ENCODE peak calls at places on chromosomes 2 and 18, in nine cellular contexts. Y, G, C, N, E, Z, P, I and K are unnamed samples.

GRCh38 chr2:46275995-46276394 is 21.2 kb upstream of the EPAS1 start:
- DNase-seq in Z (no peak), Y (peak; percentile 33), E (no peak), P (peak; percentile 31), C (no peak), G (no peak), N (no peak), I (no peak), K (no peak)

GRCh38 chr2:235092854-235093253 is 141.0 kb downstream of the SH3BP4 start:
- DNase-seq in Z (no peak), Y (no peak), N (no peak), C (no peak), E (no peak), G (no peak), I (no peak), P (no peak), K (no peak)

GRCh38 chr18:55506074-55506473 is 81.9 kb downstream of the TCF4 start:
- DNase-seq in I (no peak), E (no peak), C (no peak), N (no peak), Z (no peak), P (no peak), Y (no peak), G (no peak), K (no peak)

GRCh38 chr2:215022418-215022817 is 116.0 kb downstream of the ABCA12 start:
- DNase-seq in C (no peak), P (no peak), Y (no peak), N (no peak), Z (no peak), I (no peak), G (no peak), E (peak; percentile 31), K (no peak)

GRCh38 chr2:201182650-201183372 is at the start of gene CASP10:
- DNase-seq in P (peak; percentile 63), Y (peak; percentile 20), Z (peak; percentile 36), C (no peak), E (peak; percentile 33), I (no peak), N (peak; percentile 87), G (peak; percentile 89), K (peak; percentile 28)

GRCh38 chr18:3827236-3827635 is 377.3 kb downstream of the TGIF1 start:
- DNase-seq in C (no peak), P (no peak), G (no peak), E (no peak), Y (peak; percentile 70), I (no peak), Z (no peak), N (no peak), K (no peak)

GRCh38 chr2:120448427-120448826 is 102.5 kb downstream of the INHBB start:
- DNase-seq in I (no peak), E (no peak), Y (no peak), C (no peak), G (no peak), P (no peak), Z (no peak), N (no peak), K (no peak)

GRCh38 chr2:150081775-150082517 is 405.5 kb downstream of the RND3 start:
- DNase-seq in C (no peak), Z (peak; percentile 69), E (no peak), Y (no peak), P (no peak), G (no peak), N (no peak), I (no peak), K (no peak)

GRCh38 chr2:183995632-183996031 is 602.7 kb upstream of the ZNF804A start:
- DNase-seq in C (no peak), Y (no peak), Z (no peak), P (no peak), E (no peak), N (no peak), I (no peak), G (peak; percentile 50), K (no peak)

GRCh38 chr2:159029936-159030335 is 61.5 kb downstream of the TANC1 start:
- DNase-seq in E (no peak), I (no peak), Z (no peak), C (no peak), P (no peak), G (no peak), N (no peak), Y (no peak), K (no peak)

GRCh38 chr18:75530548-75531211 is 103.2 kb upstream of the SMIM21 start:
- DNase-seq in E (peak; percentile 19), I (no peak), G (no peak), C (no peak), Y (no peak), P (no peak), N (no peak), Z (no peak), K (no peak)

GRCh38 chr2:186129767-186130581 is 356.1 kb upstream of the ZC3H15 start:
- DNase-seq in G (peak; percentile 15), I (no peak), E (no peak), N (no peak), Z (no peak), Y (no peak), C (no peak), P (no peak), K (no peak)

GRCh38 chr2:35787302-35788031 is 568.1 kb upstream of the CRIM1 start:
- DNase-seq in G (peak; percentile 26), E (no peak), I (no peak), N (peak; percentile 55), Y (no peak), P (no peak), C (no peak), Z (no peak), K (no peak)

GRCh38 chr18:36379426-36379984 is 82.0 kb downstream of the FHOD3 start:
- DNase-seq in Z (no peak), C (no peak), G (no peak), P (no peak), N (no peak), I (no peak), Y (no peak), E (no peak), K (no peak)

GRCh38 chr2:30312916-30313315 is 81.6 kb downstream of the LBH start:
- DNase-seq in I (no peak), C (no peak), N (no peak), P (no peak), Y (no peak), E (no peak), Z (no peak), G (no peak), K (no peak)

GRCh38 chr2:239721531-239721930 is 303.6 kb downstream of the NDUFA10 start:
- DNase-seq in Z (no peak), N (no peak), E (no peak), C (no peak), Y (no peak), G (no peak), I (peak; percentile 54), P (no peak), K (no peak)

GRCh38 chr2:239717706-239718105 is 307.4 kb downstream of the NDUFA10 start:
- DNase-seq in N (no peak), P (no peak), Z (no peak), Y (no peak), E (no peak), I (peak; percentile 62), C (no peak), G (no peak), K (no peak)

GRCh38 chr2:239720411-239721365 is 304.5 kb downstream of the NDUFA10 start:
- DNase-seq in Y (no peak), G (no peak), Z (no peak), C (no peak), P (no peak), N (no peak), E (no peak), I (peak; percentile 48), K (no peak)

GRCh38 chr2:239721991-239722759 is 303.0 kb downstream of the NDUFA10 start:
- DNase-seq in G (no peak), N (no peak), C (no peak), I (peak; percentile 64), Y (no peak), Z (no peak), P (no peak), E (no peak), K (no peak)

GRCh38 chr2:239719791-239720410 is 305.2 kb downstream of the NDUFA10 start:
- DNase-seq in Y (no peak), N (no peak), P (no peak), I (peak; percentile 62), Z (no peak), E (no peak), G (no peak), C (no peak), K (no peak)
- TF ChIP-seq CTCF in Y (no peak), N (no peak), P (no peak), I (no peak), Z (no peak), E (no peak), G (no peak), C (no peak), K (no peak)

GRCh38 chr18:35130236-35130635 is 89.0 kb downstream of the MAPRE2 start:
- DNase-seq in P (no peak), N (no peak), E (no peak), Z (no peak), G (no peak), Y (no peak), I (no peak), C (no peak), K (no peak)
- TF ChIP-seq CTCF in P (no peak), N (no peak), E (no peak), Z (no peak), G (no peak), Y (no peak), I (no peak), C (no peak), K (no peak)

DNA sequence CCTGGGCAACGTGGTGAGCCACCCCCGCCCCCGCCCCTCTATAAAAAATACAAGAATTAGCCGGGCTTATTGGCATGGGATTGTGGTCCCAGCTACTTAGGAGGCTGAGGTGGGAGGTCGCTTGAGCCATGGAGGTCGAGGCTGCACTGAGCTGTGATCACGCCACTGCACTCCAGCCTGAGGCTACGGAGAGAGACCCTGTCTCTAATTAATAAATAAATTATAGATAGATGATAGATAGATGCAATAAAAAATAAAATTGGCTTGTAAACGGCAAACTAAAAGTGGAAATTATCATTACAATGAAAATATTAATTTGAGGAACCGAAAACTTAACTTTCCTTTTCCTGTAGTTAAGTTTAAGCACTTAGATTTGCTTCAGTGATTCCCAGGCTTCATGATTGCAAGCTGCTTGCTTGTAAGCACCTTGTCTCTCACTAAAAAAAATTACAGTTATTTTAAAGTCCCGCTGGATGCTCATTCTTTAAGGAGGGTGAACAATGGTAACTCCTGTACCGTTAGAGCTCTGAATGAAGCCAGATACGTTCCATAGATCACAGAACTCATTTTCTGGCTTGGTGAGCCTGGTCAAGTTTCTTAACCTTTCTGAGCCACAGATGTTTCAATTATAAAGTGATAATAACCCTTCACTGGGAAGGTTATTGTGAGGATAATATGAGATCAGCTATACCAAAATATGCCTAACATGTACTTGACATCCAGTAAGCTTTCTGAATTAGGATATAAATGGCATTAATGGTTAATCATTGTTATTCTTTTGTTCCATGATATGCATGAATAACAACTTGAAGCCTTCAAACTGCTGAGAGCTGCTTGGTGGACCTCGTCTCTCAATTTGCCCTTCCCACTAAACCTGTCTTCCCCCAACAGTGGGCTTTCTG is 9.4 kb upstream of the NARS1 start:
- DNase-seq in I (no peak), G (no peak), P (no peak), Y (no peak), E (no peak), C (no peak), N (no peak), Z (no peak), K (no peak)
- TF ChIP-seq CTCF in I (no peak), G (no peak), P (no peak), Y (no peak), E (no peak), C (no peak), N (no peak), Z (no peak), K (no peak)

GRCh38 chr2:231713738-231714638 is 5.7 kb downstream of the PTMA start:
- DNase-seq in G (peak; percentile 93), Y (peak; percentile 93), N (peak; percentile 95), P (peak; percentile 96), I (peak; percentile 91), Z (peak; percentile 76), C (peak; percentile 90), E (peak; percentile 74), K (peak; percentile 57)
- TF ChIP-seq CTCF in G (peak; percentile 89), Y (peak; percentile 90), N (peak; percentile 96), P (peak; percentile 94), I (peak; percentile 96), Z (peak; percentile 93), C (peak; percentile 95), E (peak; percentile 98), K (peak; percentile 94)